ENCODE peak calls at places on chromosomes 6 and 20, in nine cellular contexts. One of them, this sample, is unnamed.

GRCh38 chr20:24634855-24635254 is 165.4 kb downstream of the SYNDIG1 start:
- DNase-seq in HTR-8/SVneo: peak
- DNase-seq in lower lobe of right lung: no peak
- DNase-seq in brain pericyte: peak
- DNase-seq in A549: peak
- DNase-seq in glutamatergic neuron: no peak
- DNase-seq in KG1: no peak
- DNase-seq in fibroblast of the aortic adventitia: peak
- DNase-seq in tibial nerve: no peak
- DNase-seq in this sample: no peak

GRCh38 chr6:14984454-14984853 is 261.4 kb upstream of the JARID2 start:
- DNase-seq in HTR-8/SVneo: no peak
- DNase-seq in lower lobe of right lung: peak
- DNase-seq in brain pericyte: no peak
- DNase-seq in A549: peak
- DNase-seq in glutamatergic neuron: no peak
- DNase-seq in KG1: no peak
- DNase-seq in fibroblast of the aortic adventitia: peak
- DNase-seq in tibial nerve: peak
- DNase-seq in this sample: no peak

GRCh38 chr20:53695797-53696527 is 102.3 kb upstream of the ZNF217 start:
- DNase-seq in HTR-8/SVneo: no peak
- DNase-seq in lower lobe of right lung: no peak
- DNase-seq in brain pericyte: no peak
- DNase-seq in A549: no peak
- DNase-seq in glutamatergic neuron: no peak
- DNase-seq in KG1: no peak
- DNase-seq in fibroblast of the aortic adventitia: no peak
- DNase-seq in tibial nerve: no peak
- DNase-seq in this sample: no peak

GRCh38 chr6:134416501-134417154 is 98.7 kb upstream of the SGK1 start:
- DNase-seq in HTR-8/SVneo: no peak
- DNase-seq in lower lobe of right lung: no peak
- DNase-seq in brain pericyte: no peak
- DNase-seq in A549: peak
- DNase-seq in glutamatergic neuron: no peak
- DNase-seq in KG1: no peak
- DNase-seq in fibroblast of the aortic adventitia: peak
- DNase-seq in tibial nerve: no peak
- DNase-seq in this sample: no peak

GRCh38 chr6:112237644-112238043 is 16.7 kb downstream of the LAMA4 start:
- DNase-seq in HTR-8/SVneo: no peak
- DNase-seq in lower lobe of right lung: no peak
- DNase-seq in brain pericyte: peak
- DNase-seq in A549: peak
- DNase-seq in glutamatergic neuron: no peak
- DNase-seq in KG1: no peak
- DNase-seq in fibroblast of the aortic adventitia: peak
- DNase-seq in tibial nerve: peak
- DNase-seq in this sample: no peak

GRCh38 chr20:45727044-45727443 is 4.9 kb downstream of the SPINT4 start:
- DNase-seq in HTR-8/SVneo: no peak
- DNase-seq in lower lobe of right lung: no peak
- DNase-seq in brain pericyte: no peak
- DNase-seq in A549: no peak
- DNase-seq in glutamatergic neuron: no peak
- DNase-seq in KG1: no peak
- DNase-seq in fibroblast of the aortic adventitia: peak
- DNase-seq in tibial nerve: no peak
- DNase-seq in this sample: no peak

GRCh38 chr20:34256629-34257124 is 15.5 kb downstream of the ASIP start:
- DNase-seq in HTR-8/SVneo: no peak
- DNase-seq in lower lobe of right lung: no peak
- DNase-seq in brain pericyte: no peak
- DNase-seq in A549: no peak
- DNase-seq in glutamatergic neuron: no peak
- DNase-seq in KG1: no peak
- DNase-seq in fibroblast of the aortic adventitia: no peak
- DNase-seq in tibial nerve: no peak
- DNase-seq in this sample: no peak

GRCh38 chr20:44714701-44715494 is at the start of gene CCN5:
- DNase-seq in HTR-8/SVneo: peak
- DNase-seq in lower lobe of right lung: peak
- DNase-seq in brain pericyte: peak
- DNase-seq in A549: peak
- DNase-seq in glutamatergic neuron: no peak
- DNase-seq in KG1: peak
- DNase-seq in fibroblast of the aortic adventitia: peak
- DNase-seq in tibial nerve: peak
- DNase-seq in this sample: no peak

GRCh38 chr6:101413773-101414172 is 20.3 kb downstream of the GRIK2 start:
- DNase-seq in HTR-8/SVneo: no peak
- DNase-seq in lower lobe of right lung: no peak
- DNase-seq in brain pericyte: no peak
- DNase-seq in A549: no peak
- DNase-seq in glutamatergic neuron: no peak
- DNase-seq in KG1: no peak
- DNase-seq in fibroblast of the aortic adventitia: no peak
- DNase-seq in tibial nerve: no peak
- DNase-seq in this sample: no peak